ENCODE peak calls at places on chromosomes 3 and 15, in seven cellular contexts. X is cardiac septum; F is activated gamma-delta T cell treated with Interleukin-2 at 50 U/mL for 16 hours; T is neural crest cell; I is hippocampal formation; Y is NCI-H1105; M is activated effector memory CD4-positive, alpha-beta T cell treated with Interleukin-2 at 50 U/mL for 16 hours. P is an unnamed sample.

GRCh38 chr15:51224428-51224827 is 114.0 kb downstream of the CYP19A1 start:
- DNase-seq in X (no peak), F (no peak), T (no peak), I (no peak), Y (no peak), M (no peak), P (no peak)

GRCh38 chr15:51776952-51777574 is 25.7 kb downstream of the TMOD2 start:
- DNase-seq in X (no peak), F (peak; percentile 66), T (peak; percentile 69), I (peak; percentile 83), Y (peak; percentile 38), M (peak; percentile 32), P (no peak)

GRCh38 chr15:92822216-92823144 is 77.6 kb upstream of the CHD2 start:
- DNase-seq in X (no peak), F (no peak), T (no peak), I (no peak), Y (no peak), M (no peak), P (no peak)

GRCh38 chr3:19866751-19867347 is 67.2 kb downstream of the EFHB start:
- DNase-seq in X (no peak), F (peak; percentile 21), T (peak; percentile 59), I (peak; percentile 69), Y (no peak), M (no peak), P (peak; percentile 4)

GRCh38 chr3:123137001-123137400 is 64.7 kb upstream of the SEC22A start:
- DNase-seq in X (no peak), F (no peak), T (no peak), I (no peak), Y (no peak), M (no peak), P (no peak)

GRCh38 chr3:149013726-149014125 is 22.4 kb downstream of the GYG1 start:
- DNase-seq in X (no peak), F (no peak), T (no peak), I (no peak), Y (no peak), M (no peak), P (no peak)

GRCh38 chr15:71133734-71134464 is 18.6 kb downstream of the THSD4 start:
- DNase-seq in X (no peak), F (no peak), T (no peak), I (no peak), Y (no peak), M (no peak), P (no peak)

GRCh38 chr3:105022813-105023212 is 343.9 kb upstream of the ALCAM start:
- DNase-seq in X (no peak), F (no peak), T (no peak), I (no peak), Y (no peak), M (no peak), P (no peak)

GRCh38 chr3:17079933-17080332 is 195.2 kb downstream of the PLCL2 start:
- DNase-seq in X (no peak), F (no peak), T (no peak), I (no peak), Y (no peak), M (no peak), P (no peak)

GRCh38 chr3:85005947-85006346 is 47.2 kb downstream of the CADM2 start:
- DNase-seq in X (no peak), F (no peak), T (no peak), I (no peak), Y (no peak), M (no peak), P (no peak)

GRCh38 chr3:97197083-97197482 is 382.7 kb downstream of the EPHA6 start:
- DNase-seq in X (no peak), F (no peak), T (no peak), I (no peak), Y (no peak), M (no peak), P (no peak)

GRCh38 chr3:155196131-155197075 is 97.1 kb downstream of the STRIT1 start:
- DNase-seq in X (no peak), F (no peak), T (no peak), I (no peak), Y (no peak), M (no peak), P (no peak)

GRCh38 chr3:36688815-36689214 is 75.5 kb downstream of the DCLK3 start:
- DNase-seq in X (no peak), F (no peak), T (no peak), I (no peak), Y (no peak), M (no peak), P (no peak)

GRCh38 chr3:107928084-107928445 is 162.8 kb downstream of the CD47 start:
- DNase-seq in X (no peak), F (no peak), T (no peak), I (peak; percentile 49), Y (no peak), M (no peak), P (peak; percentile 18)

GRCh38 chr15:75675579-75676404 is 28.1 kb downstream of the SNX33 start:
- DNase-seq in X (no peak), F (no peak), T (no peak), I (no peak), Y (no peak), M (no peak), P (no peak)

GRCh38 chr3:120568624-120569023 is 27.5 kb upstream of the NDUFB4 start:
- DNase-seq in X (no peak), F (no peak), T (no peak), I (peak; percentile 37), Y (no peak), M (no peak), P (no peak)